ENCODE peak calls at places on chromosome 2, in six cellular contexts. Q is AG04450, O is DND-41, M is tibial artery, C is mesothelial cell of epicardium, D is GM23338. A is an unnamed sample.

GRCh38 chr2:216903470-216903869 is 43.6 kb upstream of the TNP1 start:
- DNase-seq in O (peak), M (no peak), C (no peak), Q (no peak), D (no peak), A (no peak)

GRCh38 chr2:240143801-240144648 is 3.6 kb upstream of the OTOS start:
- DNase-seq in D (peak), Q (no peak), M (peak), O (peak), C (peak), A (peak)

GRCh38 chr2:240287496-240288086 is 147.1 kb upstream of the OTOS start:
- DNase-seq in M (no peak), C (no peak), Q (no peak), O (no peak), D (no peak), A (no peak)

GRCh38 chr2:80869858-80870438 is 565.4 kb upstream of the LRRTM1 start:
- DNase-seq in Q (no peak), M (no peak), C (no peak), O (no peak), D (no peak), A (no peak)

GRCh38 chr2:104766683-104767082 is 87.2 kb upstream of the POU3F3 start:
- DNase-seq in C (no peak), Q (no peak), O (no peak), M (no peak), D (peak), A (no peak)

GRCh38 chr2:160282063-160282580 is 82.0 kb upstream of the ITGB6 start:
- DNase-seq in C (no peak), D (no peak), O (no peak), M (no peak), Q (no peak), A (no peak)

GRCh38 chr2:196259507-196260481 is 88.4 kb upstream of the STK17B start:
- DNase-seq in D (no peak), M (no peak), C (no peak), Q (no peak), O (peak), A (no peak)

GRCh38 chr2:105317937-105318336 is 11.6 kb downstream of the TGFBRAP1 start:
- DNase-seq in D (no peak), C (no peak), M (no peak), O (no peak), Q (no peak), A (no peak)

GRCh38 chr2:127422631-127423475 is 4.6 kb downstream of the PROC start:
- DNase-seq in O (peak), C (no peak), M (no peak), D (peak), Q (no peak), A (no peak)

GRCh38 chr2:202344178-202344577 is 31.9 kb upstream of the BMPR2 start:
- DNase-seq in Q (no peak), M (no peak), O (no peak), C (no peak), D (peak), A (no peak)

GRCh38 chr2:137806102-137806805 is 158.0 kb upstream of the HNMT start:
- DNase-seq in D (no peak), C (no peak), O (no peak), Q (no peak), M (no peak), A (no peak)

GRCh38 chr2:58155160-58155778 is 85.9 kb downstream of the FANCL start:
- DNase-seq in M (no peak), C (no peak), Q (no peak), D (peak), O (no peak), A (no peak)
- TF ChIP-seq CTCF in M (no peak), C (no peak), Q (no peak), D (no peak), O (no peak), A (no peak)

GRCh38 chr2:64624108-64624610 is 29.6 kb downstream of the SERTAD2 start:
- DNase-seq in C (no peak), M (no peak), Q (no peak), D (no peak), O (no peak), A (no peak)

GRCh38 chr2:64626146-64626809 is 27.4 kb downstream of the SERTAD2 start:
- DNase-seq in O (no peak), M (no peak), Q (no peak), D (no peak), C (no peak), A (no peak)

GRCh38 chr2:64624862-64625261 is 28.9 kb downstream of the SERTAD2 start:
- DNase-seq in O (no peak), C (no peak), D (no peak), M (no peak), Q (no peak), A (no peak)

GRCh38 chr2:64626963-64627760 is 26.6 kb downstream of the SERTAD2 start:
- DNase-seq in M (no peak), Q (no peak), C (no peak), O (no peak), D (peak), A (peak)

DNA sequence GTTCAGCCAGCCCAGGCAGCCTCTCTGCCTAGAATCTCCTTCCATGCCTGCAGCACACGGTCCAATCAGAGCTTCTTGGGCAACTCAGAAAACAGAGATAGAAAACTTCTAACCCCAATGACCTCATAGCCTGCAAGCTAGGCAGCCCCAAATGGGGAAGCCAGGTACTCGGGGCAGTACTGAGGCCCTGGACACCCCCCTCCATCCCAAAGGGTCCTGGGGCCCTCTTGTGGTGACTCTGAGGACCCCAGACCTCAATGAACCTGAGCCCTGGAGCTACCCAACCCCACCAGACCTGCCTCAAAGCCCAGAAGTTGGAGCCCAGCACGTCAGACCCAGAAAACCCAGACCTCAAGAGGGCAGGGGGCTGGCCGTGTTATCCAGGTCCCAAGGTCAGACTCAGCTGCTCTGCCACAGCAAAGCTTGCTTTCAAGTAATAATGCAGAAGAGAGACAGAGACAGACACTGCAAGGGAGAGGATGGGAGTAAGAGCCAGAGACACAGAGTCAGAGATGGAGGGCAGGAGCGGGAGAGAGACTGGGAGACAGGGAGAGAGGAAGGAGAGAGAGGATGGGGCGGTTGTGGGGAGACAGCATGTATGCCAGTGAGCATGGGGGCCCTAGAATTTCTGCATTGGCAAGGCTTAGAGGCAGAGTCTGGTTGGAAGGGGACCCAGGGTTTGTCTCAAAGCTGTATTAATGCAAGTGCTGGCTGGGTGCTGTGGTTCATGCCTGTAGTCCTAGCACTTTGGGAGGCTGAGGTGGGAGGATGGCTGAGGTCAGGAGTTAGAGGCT is 28.2 kb downstream of the SERTAD2 start:
- DNase-seq in Q (no peak), C (no peak), M (no peak), D (peak), O (no peak), A (no peak)
- TF ChIP-seq CTCF in Q (no peak), C (no peak), M (no peak), D (peak), O (peak), A (no peak)

DNA sequence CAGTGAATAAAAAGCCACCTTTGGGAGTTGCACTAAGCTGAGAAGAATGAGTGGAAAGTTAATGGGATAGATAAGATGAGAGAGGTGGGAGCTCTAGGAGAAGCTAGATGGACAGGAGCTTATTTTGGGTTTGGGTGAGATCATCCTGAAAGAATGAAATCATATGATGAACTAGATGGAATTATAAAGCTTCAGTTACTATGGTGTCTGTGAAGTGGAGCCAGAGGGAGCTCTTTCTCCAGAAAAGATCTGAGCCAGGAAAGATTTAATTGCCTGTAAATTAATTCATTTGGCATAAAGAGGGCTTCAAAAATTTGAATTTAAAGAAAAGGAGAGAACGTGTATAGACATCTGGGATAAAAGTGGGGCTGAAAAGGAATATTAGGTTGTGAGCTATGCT is 10.3 kb downstream of the DNAH6 start:
- DNase-seq in Q (no peak), D (no peak), C (no peak), M (no peak), O (no peak), A (no peak)
- TF ChIP-seq CTCF in Q (peak), D (peak), C (no peak), M (no peak), O (no peak), A (no peak)

GRCh38 chr2:112519506-112519905 is 22.8 kb upstream of the POLR1B start:
- DNase-seq in Q (no peak), O (no peak), M (no peak), D (no peak), C (no peak), A (no peak)
- TF ChIP-seq CTCF in Q (no peak), O (no peak), M (no peak), D (no peak), C (no peak), A (no peak)

GRCh38 chr2:177044686-177045085 is 167.9 kb upstream of the HNRNPA3 start:
- DNase-seq in M (no peak), C (no peak), Q (no peak), O (no peak), D (no peak), A (no peak)
- TF ChIP-seq CTCF in M (no peak), C (no peak), Q (no peak), O (no peak), D (no peak), A (no peak)

GRCh38 chr2:10169053-10169578 is 46.6 kb downstream of the RRM2 start:
- DNase-seq in Q (no peak), M (no peak), C (no peak), D (peak), O (no peak), A (no peak)
- TF ChIP-seq CTCF in Q (no peak), M (no peak), C (no peak), D (peak), O (no peak), A (no peak)

GRCh38 chr2:149648282-149649030 is 60.9 kb upstream of the MMADHC start:
- DNase-seq in O (no peak), C (no peak), D (no peak), M (peak), Q (peak), A (no peak)
- TF ChIP-seq CTCF in O (no peak), C (no peak), D (no peak), M (no peak), Q (no peak), A (no peak)

GRCh38 chr2:43469094-43469493 is 126.7 kb downstream of the THADA start:
- DNase-seq in O (no peak), Q (no peak), M (no peak), C (no peak), D (peak), A (no peak)
- TF ChIP-seq CTCF in O (no peak), Q (no peak), M (no peak), C (no peak), D (no peak), A (no peak)